ENCODE peak calls at places on chromosomes 4 and X, in nine cellular contexts. One of them, this sample, is unnamed.

GRCh38 chr4:3826247-3827172 is 60.3 kb downstream of the ADRA2C start:
- DNase-seq in Right ventricle myocardium superior: peak
- DNase-seq in ecto neural progenitor cell: no peak
- DNase-seq in DMS153: no peak
- DNase-seq in activated T-cell treated with anti-CD3 and anti-CD28 coated beads, Interleukin-2, amount 50 U/mL, for 72 hours: no peak
- DNase-seq in stimulated activated naive CD8-positive, alpha-beta T cell treated with anti-CD3 and anti-CD28 coated beads, Interleukin-15, Interleukin-2, amounts not matched to agents 100 U/mL and 50 U/mL, for 24 hours: no peak
- DNase-seq in A673: no peak
- DNase-seq in iPS DF 6.9: no peak
- DNase-seq in Peyer's patch: no peak
- DNase-seq in this sample: no peak

GRCh38 chrX:101550825-101551767 is 749 bp downstream of the ARMCX1 start:
- DNase-seq in ecto neural progenitor cell: peak
- DNase-seq in Peyer's patch: no peak
- DNase-seq in DMS153: no peak
- DNase-seq in Right ventricle myocardium superior: peak
- DNase-seq in iPS DF 6.9: no peak
- DNase-seq in A673: peak
- DNase-seq in stimulated activated naive CD8-positive, alpha-beta T cell treated with anti-CD3 and anti-CD28 coated beads, Interleukin-15, Interleukin-2, amounts not matched to agents 100 U/mL and 50 U/mL, for 24 hours: no peak
- DNase-seq in activated T-cell treated with anti-CD3 and anti-CD28 coated beads, Interleukin-2, amount 50 U/mL, for 72 hours: peak
- DNase-seq in this sample: peak

GRCh38 chr4:40897557-40898203 is 147.9 kb downstream of the NSUN7 start:
- DNase-seq in iPS DF 6.9: peak
- DNase-seq in Right ventricle myocardium superior: peak
- DNase-seq in activated T-cell treated with anti-CD3 and anti-CD28 coated beads, Interleukin-2, amount 50 U/mL, for 72 hours: peak
- DNase-seq in A673: peak
- DNase-seq in ecto neural progenitor cell: peak
- DNase-seq in stimulated activated naive CD8-positive, alpha-beta T cell treated with anti-CD3 and anti-CD28 coated beads, Interleukin-15, Interleukin-2, amounts not matched to agents 100 U/mL and 50 U/mL, for 24 hours: peak
- DNase-seq in DMS153: no peak
- DNase-seq in Peyer's patch: peak
- DNase-seq in this sample: peak

GRCh38 chr4:95835672-95836071 is 4.2 kb upstream of the PDHA2 start:
- DNase-seq in Peyer's patch: no peak
- DNase-seq in ecto neural progenitor cell: no peak
- DNase-seq in stimulated activated naive CD8-positive, alpha-beta T cell treated with anti-CD3 and anti-CD28 coated beads, Interleukin-15, Interleukin-2, amounts not matched to agents 100 U/mL and 50 U/mL, for 24 hours: no peak
- DNase-seq in iPS DF 6.9: peak
- DNase-seq in A673: peak
- DNase-seq in activated T-cell treated with anti-CD3 and anti-CD28 coated beads, Interleukin-2, amount 50 U/mL, for 72 hours: no peak
- DNase-seq in Right ventricle myocardium superior: no peak
- DNase-seq in DMS153: peak
- DNase-seq in this sample: no peak

GRCh38 chr4:86014599-86014998 is 345.3 kb downstream of the MAPK10 start:
- DNase-seq in activated T-cell treated with anti-CD3 and anti-CD28 coated beads, Interleukin-2, amount 50 U/mL, for 72 hours: no peak
- DNase-seq in stimulated activated naive CD8-positive, alpha-beta T cell treated with anti-CD3 and anti-CD28 coated beads, Interleukin-15, Interleukin-2, amounts not matched to agents 100 U/mL and 50 U/mL, for 24 hours: no peak
- DNase-seq in ecto neural progenitor cell: no peak
- DNase-seq in Peyer's patch: no peak
- DNase-seq in Right ventricle myocardium superior: no peak
- DNase-seq in A673: peak
- DNase-seq in DMS153: no peak
- DNase-seq in iPS DF 6.9: peak
- DNase-seq in this sample: no peak

GRCh38 chr4:119626943-119627266 is 1.7 kb downstream of the PDE5A start:
- DNase-seq in ecto neural progenitor cell: no peak
- DNase-seq in activated T-cell treated with anti-CD3 and anti-CD28 coated beads, Interleukin-2, amount 50 U/mL, for 72 hours: no peak
- DNase-seq in Peyer's patch: no peak
- DNase-seq in iPS DF 6.9: no peak
- DNase-seq in stimulated activated naive CD8-positive, alpha-beta T cell treated with anti-CD3 and anti-CD28 coated beads, Interleukin-15, Interleukin-2, amounts not matched to agents 100 U/mL and 50 U/mL, for 24 hours: no peak
- DNase-seq in Right ventricle myocardium superior: no peak
- DNase-seq in DMS153: no peak
- DNase-seq in A673: no peak
- DNase-seq in this sample: no peak

GRCh38 chrX:68238568-68238967 is 194.7 kb downstream of the OPHN1 start:
- DNase-seq in Right ventricle myocardium superior: no peak
- DNase-seq in Peyer's patch: no peak
- DNase-seq in iPS DF 6.9: no peak
- DNase-seq in activated T-cell treated with anti-CD3 and anti-CD28 coated beads, Interleukin-2, amount 50 U/mL, for 72 hours: no peak
- DNase-seq in DMS153: no peak
- DNase-seq in A673: peak
- DNase-seq in ecto neural progenitor cell: no peak
- DNase-seq in stimulated activated naive CD8-positive, alpha-beta T cell treated with anti-CD3 and anti-CD28 coated beads, Interleukin-15, Interleukin-2, amounts not matched to agents 100 U/mL and 50 U/mL, for 24 hours: no peak
- DNase-seq in this sample: no peak

GRCh38 chr4:8050555-8051206 is 107.9 kb downstream of the ABLIM2 start:
- DNase-seq in Right ventricle myocardium superior: peak
- DNase-seq in activated T-cell treated with anti-CD3 and anti-CD28 coated beads, Interleukin-2, amount 50 U/mL, for 72 hours: no peak
- DNase-seq in Peyer's patch: peak
- DNase-seq in A673: peak
- DNase-seq in stimulated activated naive CD8-positive, alpha-beta T cell treated with anti-CD3 and anti-CD28 coated beads, Interleukin-15, Interleukin-2, amounts not matched to agents 100 U/mL and 50 U/mL, for 24 hours: no peak
- DNase-seq in ecto neural progenitor cell: no peak
- DNase-seq in DMS153: peak
- DNase-seq in iPS DF 6.9: peak
- DNase-seq in this sample: peak

GRCh38 chr4:89486042-89486441 is 178.4 kb upstream of the GPRIN3 start:
- DNase-seq in DMS153: no peak
- DNase-seq in stimulated activated naive CD8-positive, alpha-beta T cell treated with anti-CD3 and anti-CD28 coated beads, Interleukin-15, Interleukin-2, amounts not matched to agents 100 U/mL and 50 U/mL, for 24 hours: no peak
- DNase-seq in iPS DF 6.9: no peak
- DNase-seq in Peyer's patch: no peak
- DNase-seq in A673: no peak
- DNase-seq in Right ventricle myocardium superior: no peak
- DNase-seq in ecto neural progenitor cell: no peak
- DNase-seq in activated T-cell treated with anti-CD3 and anti-CD28 coated beads, Interleukin-2, amount 50 U/mL, for 72 hours: no peak
- DNase-seq in this sample: no peak

GRCh38 chr4:100679926-100680325 is 162.1 kb upstream of the EMCN start:
- DNase-seq in Peyer's patch: no peak
- DNase-seq in stimulated activated naive CD8-positive, alpha-beta T cell treated with anti-CD3 and anti-CD28 coated beads, Interleukin-15, Interleukin-2, amounts not matched to agents 100 U/mL and 50 U/mL, for 24 hours: no peak
- DNase-seq in iPS DF 6.9: no peak
- DNase-seq in DMS153: peak
- DNase-seq in Right ventricle myocardium superior: no peak
- DNase-seq in ecto neural progenitor cell: no peak
- DNase-seq in activated T-cell treated with anti-CD3 and anti-CD28 coated beads, Interleukin-2, amount 50 U/mL, for 72 hours: no peak
- DNase-seq in A673: peak
- DNase-seq in this sample: no peak

GRCh38 chr4:144666539-144667175 is 20.7 kb downstream of the HHIP start:
- DNase-seq in stimulated activated naive CD8-positive, alpha-beta T cell treated with anti-CD3 and anti-CD28 coated beads, Interleukin-15, Interleukin-2, amounts not matched to agents 100 U/mL and 50 U/mL, for 24 hours: no peak
- DNase-seq in A673: no peak
- DNase-seq in DMS153: no peak
- DNase-seq in Peyer's patch: no peak
- DNase-seq in Right ventricle myocardium superior: no peak
- DNase-seq in ecto neural progenitor cell: no peak
- DNase-seq in iPS DF 6.9: no peak
- DNase-seq in activated T-cell treated with anti-CD3 and anti-CD28 coated beads, Interleukin-2, amount 50 U/mL, for 72 hours: no peak
- DNase-seq in this sample: no peak

GRCh38 chrX:70030242-70030823 is 19.4 kb downstream of the AWAT2 start:
- DNase-seq in DMS153: peak
- DNase-seq in Right ventricle myocardium superior: no peak
- DNase-seq in iPS DF 6.9: peak
- DNase-seq in Peyer's patch: no peak
- DNase-seq in A673: peak
- DNase-seq in ecto neural progenitor cell: peak
- DNase-seq in stimulated activated naive CD8-positive, alpha-beta T cell treated with anti-CD3 and anti-CD28 coated beads, Interleukin-15, Interleukin-2, amounts not matched to agents 100 U/mL and 50 U/mL, for 24 hours: peak
- DNase-seq in activated T-cell treated with anti-CD3 and anti-CD28 coated beads, Interleukin-2, amount 50 U/mL, for 72 hours: peak
- DNase-seq in this sample: no peak

GRCh38 chr4:187711586-187711985 is 284.0 kb upstream of the ZFP42 start:
- DNase-seq in iPS DF 6.9: no peak
- DNase-seq in stimulated activated naive CD8-positive, alpha-beta T cell treated with anti-CD3 and anti-CD28 coated beads, Interleukin-15, Interleukin-2, amounts not matched to agents 100 U/mL and 50 U/mL, for 24 hours: no peak
- DNase-seq in ecto neural progenitor cell: no peak
- DNase-seq in DMS153: no peak
- DNase-seq in Right ventricle myocardium superior: no peak
- DNase-seq in A673: no peak
- DNase-seq in Peyer's patch: no peak
- DNase-seq in activated T-cell treated with anti-CD3 and anti-CD28 coated beads, Interleukin-2, amount 50 U/mL, for 72 hours: no peak
- DNase-seq in this sample: no peak

GRCh38 chr4:21517460-21517859 is 431.1 kb downstream of the KCNIP4 start:
- DNase-seq in stimulated activated naive CD8-positive, alpha-beta T cell treated with anti-CD3 and anti-CD28 coated beads, Interleukin-15, Interleukin-2, amounts not matched to agents 100 U/mL and 50 U/mL, for 24 hours: no peak
- DNase-seq in A673: no peak
- DNase-seq in ecto neural progenitor cell: no peak
- DNase-seq in iPS DF 6.9: no peak
- DNase-seq in DMS153: no peak
- DNase-seq in activated T-cell treated with anti-CD3 and anti-CD28 coated beads, Interleukin-2, amount 50 U/mL, for 72 hours: no peak
- DNase-seq in Peyer's patch: no peak
- DNase-seq in Right ventricle myocardium superior: no peak
- DNase-seq in this sample: no peak

This sample was measured in left colon.